ENCODE peak calls at places on chromosomes 2 and 18, in nine cellular contexts. One of them, this sample, is unnamed.

GRCh38 chr2:5057895-5058294 is 634.3 kb upstream of the SOX11 start:
- DNase-seq in PC-3: no peak
- DNase-seq in GM12878: no peak
- DNase-seq in MM.1S: no peak
- DNase-seq in mesendoderm: no peak
- DNase-seq in GM23248: no peak
- DNase-seq in IMR-90: no peak
- DNase-seq in K562: no peak
- DNase-seq in fibroblast of lung: no peak
- DNase-seq in this sample: no peak

GRCh38 chr2:232021881-232022280 is 60.4 kb downstream of the DIS3L2 start:
- DNase-seq in K562: no peak
- DNase-seq in MM.1S: no peak
- DNase-seq in GM12878: no peak
- DNase-seq in fibroblast of lung: no peak
- DNase-seq in PC-3: no peak
- DNase-seq in GM23248: no peak
- DNase-seq in IMR-90: no peak
- DNase-seq in mesendoderm: no peak
- DNase-seq in this sample: no peak

GRCh38 chr2:98560256-98560771 is 48.0 kb downstream of the COA5 start:
- DNase-seq in IMR-90: peak; percentile 96
- DNase-seq in PC-3: peak; percentile 90
- DNase-seq in GM23248: peak; percentile 96
- DNase-seq in mesendoderm: no peak
- DNase-seq in MM.1S: no peak
- DNase-seq in K562: peak; percentile 93
- DNase-seq in fibroblast of lung: peak; percentile 94
- DNase-seq in GM12878: no peak
- DNase-seq in this sample: peak; percentile 91

GRCh38 chr18:24982831-24983230 is 369.1 kb downstream of the ZNF521 start:
- DNase-seq in MM.1S: no peak
- DNase-seq in PC-3: peak; percentile 5
- DNase-seq in GM12878: no peak
- DNase-seq in GM23248: peak; percentile 75
- DNase-seq in K562: no peak
- DNase-seq in fibroblast of lung: no peak
- DNase-seq in IMR-90: peak; percentile 46
- DNase-seq in mesendoderm: no peak
- DNase-seq in this sample: no peak

GRCh38 chr2:69720404-69720803 is 21.5 kb upstream of the ANXA4 start:
- DNase-seq in fibroblast of lung: no peak
- DNase-seq in MM.1S: peak; percentile 35
- DNase-seq in K562: peak; percentile 28
- DNase-seq in GM12878: no peak
- DNase-seq in mesendoderm: no peak
- DNase-seq in GM23248: peak; percentile 43
- DNase-seq in IMR-90: peak; percentile 18
- DNase-seq in PC-3: peak; percentile 38
- DNase-seq in this sample: peak; percentile 45

GRCh38 chr2:86453838-86454237 is 12.7 kb downstream of the KDM3A start:
- DNase-seq in mesendoderm: no peak
- DNase-seq in GM12878: no peak
- DNase-seq in MM.1S: no peak
- DNase-seq in PC-3: peak; percentile 97
- DNase-seq in fibroblast of lung: peak; percentile 85
- DNase-seq in K562: no peak
- DNase-seq in GM23248: peak; percentile 67
- DNase-seq in IMR-90: peak; percentile 57
- DNase-seq in this sample: peak; percentile 97

GRCh38 chr2:134056226-134056625 is 197.6 kb upstream of the MGAT5 start:
- DNase-seq in mesendoderm: no peak
- DNase-seq in GM12878: no peak
- DNase-seq in PC-3: no peak
- DNase-seq in MM.1S: no peak
- DNase-seq in IMR-90: no peak
- DNase-seq in K562: no peak
- DNase-seq in fibroblast of lung: no peak
- DNase-seq in GM23248: no peak
- DNase-seq in this sample: no peak

GRCh38 chr2:166127217-166128155 is at the start of gene SCN1A:
- DNase-seq in mesendoderm: peak; percentile 50
- DNase-seq in K562: peak; percentile 31
- DNase-seq in PC-3: peak; percentile 81
- DNase-seq in GM12878: no peak
- DNase-seq in fibroblast of lung: peak; percentile 70
- DNase-seq in IMR-90: peak; percentile 56
- DNase-seq in MM.1S: peak; percentile 67
- DNase-seq in GM23248: peak; percentile 67
- DNase-seq in this sample: peak; percentile 85

GRCh38 chr2:69544951-69545350 is 98.6 kb downstream of the AAK1 start:
- DNase-seq in mesendoderm: no peak
- DNase-seq in K562: no peak
- DNase-seq in PC-3: no peak
- DNase-seq in GM12878: no peak
- DNase-seq in IMR-90: no peak
- DNase-seq in fibroblast of lung: no peak
- DNase-seq in MM.1S: no peak
- DNase-seq in GM23248: no peak
- DNase-seq in this sample: no peak

GRCh38 chr2:119049968-119050657 is 108.1 kb downstream of the MARCO start:
- DNase-seq in GM12878: no peak
- DNase-seq in MM.1S: no peak
- DNase-seq in PC-3: no peak
- DNase-seq in IMR-90: no peak
- DNase-seq in fibroblast of lung: no peak
- DNase-seq in GM23248: no peak
- DNase-seq in mesendoderm: peak; percentile 77
- DNase-seq in K562: peak; percentile 41
- DNase-seq in this sample: no peak

GRCh38 chr2:67917332-67918054 is 145.3 kb downstream of the C1D start:
- DNase-seq in mesendoderm: peak; percentile 42
- DNase-seq in fibroblast of lung: peak; percentile 79
- DNase-seq in GM23248: peak; percentile 95
- DNase-seq in IMR-90: peak; percentile 92
- DNase-seq in GM12878: no peak
- DNase-seq in PC-3: peak; percentile 97
- DNase-seq in K562: no peak
- DNase-seq in MM.1S: no peak
- DNase-seq in this sample: peak; percentile 86

DNA sequence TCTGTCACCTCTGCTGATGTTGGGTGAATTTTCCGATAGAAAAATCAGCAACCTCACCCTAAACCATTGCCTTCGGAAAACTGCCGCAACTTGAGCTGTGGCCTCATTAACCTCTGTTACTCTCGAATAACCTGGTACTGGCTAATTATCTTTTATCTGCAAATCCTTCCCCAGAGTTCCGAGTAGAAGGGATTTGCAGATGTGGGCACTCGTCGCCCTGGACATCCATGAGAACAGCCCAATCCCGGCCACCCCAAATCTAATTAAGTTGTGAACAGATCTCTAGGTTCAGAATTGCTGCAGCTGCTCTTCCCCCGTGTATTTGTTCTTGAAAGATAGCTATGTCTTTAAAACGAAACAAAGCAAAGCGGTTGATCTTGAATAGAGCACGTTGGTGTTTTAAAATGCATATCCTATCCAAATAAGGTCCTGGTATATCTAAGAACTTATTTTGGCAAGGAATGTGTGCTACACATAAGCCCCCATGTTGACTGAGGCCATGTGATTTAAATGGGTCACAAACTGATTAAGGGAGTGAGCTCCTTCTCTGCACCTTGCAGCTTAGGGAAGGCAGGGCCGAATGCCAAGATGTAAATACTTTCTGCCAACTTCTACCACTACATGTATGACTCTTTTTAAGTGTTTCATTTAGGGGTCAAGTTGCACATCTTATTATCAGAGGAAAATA is 88.2 kb downstream of the MTCL1 start:
- DNase-seq in MM.1S: no peak
- DNase-seq in mesendoderm: no peak
- DNase-seq in PC-3: peak; percentile 37
- DNase-seq in IMR-90: no peak
- DNase-seq in GM23248: peak; percentile 16
- DNase-seq in fibroblast of lung: no peak
- DNase-seq in K562: no peak
- DNase-seq in GM12878: no peak
- DNase-seq in this sample: no peak
- H3K4me1 ChIP-seq in MM.1S: no peaks in the 10 kb centered on the region
- H3K4me1 ChIP-seq in mesendoderm: peaks cover 19% of the 10 kb centered on the region
- H3K4me1 ChIP-seq in PC-3: peaks cover 53% of the 10 kb centered on the region
- H3K4me1 ChIP-seq in IMR-90: peaks cover 37% of the 10 kb centered on the region
- H3K4me1 ChIP-seq in GM23248: peaks cover 47% of the 10 kb centered on the region
- H3K4me1 ChIP-seq in fibroblast of lung: peaks cover 14% of the 10 kb centered on the region
- H3K4me1 ChIP-seq in K562: peaks cover 6% of the 10 kb centered on the region
- H3K4me1 ChIP-seq in GM12878: no peaks in the 10 kb centered on the region
- H3K4me1 ChIP-seq in this sample: peaks cover 35% of the 10 kb centered on the region

DNA sequence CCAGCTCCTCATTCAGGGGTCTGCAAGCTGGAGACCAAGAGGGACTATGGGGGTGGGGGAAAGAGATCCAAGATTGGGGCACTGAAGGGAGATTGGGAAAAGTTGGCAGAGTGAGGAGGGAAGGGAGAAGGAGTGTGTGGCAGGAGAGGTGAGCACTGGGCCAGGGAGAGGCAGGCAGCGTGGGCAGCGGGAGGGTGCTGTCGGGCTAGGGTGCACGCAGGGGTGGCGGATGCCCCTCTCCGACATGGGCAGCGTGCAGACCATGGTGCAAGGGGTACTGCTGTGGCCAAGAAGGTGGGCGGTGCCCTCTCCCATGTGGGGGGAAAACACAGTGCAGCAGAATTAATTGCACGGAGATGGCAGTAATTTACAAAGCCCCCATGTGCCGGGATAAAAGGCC is 74.1 kb downstream of the CELF4 start:
- DNase-seq in IMR-90: no peak
- DNase-seq in MM.1S: no peak
- DNase-seq in mesendoderm: no peak
- DNase-seq in PC-3: no peak
- DNase-seq in K562: no peak
- DNase-seq in GM23248: no peak
- DNase-seq in fibroblast of lung: no peak
- DNase-seq in GM12878: no peak
- DNase-seq in this sample: no peak
- H3K9ac ChIP-seq in IMR-90: no peak overlapping the region
- H3K9ac ChIP-seq in MM.1S: no peak overlapping the region
- H3K9ac ChIP-seq in mesendoderm: no peak overlapping the region
- H3K9ac ChIP-seq in PC-3: no peak overlapping the region
- H3K9ac ChIP-seq in K562: no peak overlapping the region
- H3K9ac ChIP-seq in GM23248: no peak overlapping the region
- H3K9ac ChIP-seq in fibroblast of lung: no peak overlapping the region
- H3K9ac ChIP-seq in GM12878: no peak overlapping the region
- H3K9ac ChIP-seq in this sample: no peak overlapping the region

GRCh38 chr2:184730288-184730687 is 132.0 kb downstream of the ZNF804A start:
- DNase-seq in MM.1S: peak; percentile 10
- DNase-seq in K562: no peak
- DNase-seq in GM23248: no peak
- DNase-seq in mesendoderm: no peak
- DNase-seq in fibroblast of lung: no peak
- DNase-seq in PC-3: no peak
- DNase-seq in GM12878: no peak
- DNase-seq in IMR-90: no peak
- DNase-seq in this sample: no peak
- H3K4me1 ChIP-seq in MM.1S: peaks cover 27% of the 10 kb centered on the region
- H3K4me1 ChIP-seq in K562: no peaks in the 10 kb centered on the region
- H3K4me1 ChIP-seq in GM23248: no peaks in the 10 kb centered on the region
- H3K4me1 ChIP-seq in mesendoderm: no peaks in the 10 kb centered on the region
- H3K4me1 ChIP-seq in fibroblast of lung: no peaks in the 10 kb centered on the region
- H3K4me1 ChIP-seq in PC-3: no peaks in the 10 kb centered on the region
- H3K4me1 ChIP-seq in GM12878: no peaks in the 10 kb centered on the region
- H3K4me1 ChIP-seq in IMR-90: no peaks in the 10 kb centered on the region
- H3K4me1 ChIP-seq in this sample: no peaks in the 10 kb centered on the region

DNA sequence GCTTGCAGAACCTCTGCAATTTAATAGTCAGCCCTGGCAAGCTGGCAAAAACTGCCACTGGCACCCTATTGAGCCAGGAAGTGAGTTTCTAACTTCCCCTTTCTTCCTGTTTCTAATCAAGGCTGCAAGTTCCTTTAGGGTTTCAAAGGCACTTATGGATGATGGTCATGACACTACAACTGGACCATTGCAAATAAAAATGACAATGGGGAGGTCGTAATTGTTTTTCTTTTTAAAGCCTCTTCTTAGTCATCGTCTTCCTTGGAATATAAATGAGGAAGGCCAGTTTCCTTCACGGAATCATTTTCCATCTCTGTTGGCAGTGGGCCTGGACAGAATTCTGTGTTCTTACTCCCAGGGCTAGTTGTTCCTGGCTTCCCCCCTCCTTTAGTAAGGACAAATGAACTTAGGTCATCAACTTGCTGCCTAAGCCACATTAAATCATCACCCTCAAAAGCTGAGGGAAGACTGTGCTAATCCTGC is 35.8 kb downstream of the SH3RF3 start:
- DNase-seq in GM12878: no peak
- DNase-seq in IMR-90: peak; percentile 78
- DNase-seq in fibroblast of lung: peak; percentile 75
- DNase-seq in mesendoderm: no peak
- DNase-seq in GM23248: peak; percentile 74
- DNase-seq in PC-3: peak; percentile 56
- DNase-seq in MM.1S: no peak
- DNase-seq in K562: no peak
- DNase-seq in this sample: peak; percentile 64
- H3K9ac ChIP-seq in GM12878: no peak overlapping the region
- H3K9ac ChIP-seq in IMR-90: no peak overlapping the region
- H3K9ac ChIP-seq in fibroblast of lung: no peak overlapping the region
- H3K9ac ChIP-seq in mesendoderm: no peak overlapping the region
- H3K9ac ChIP-seq in GM23248: peak overlapping the region; percentile 16
- H3K9ac ChIP-seq in PC-3: no peak overlapping the region
- H3K9ac ChIP-seq in MM.1S: no peak overlapping the region
- H3K9ac ChIP-seq in K562: no peak overlapping the region
- H3K9ac ChIP-seq in this sample: peak overlapping the region; percentile 53

DNA sequence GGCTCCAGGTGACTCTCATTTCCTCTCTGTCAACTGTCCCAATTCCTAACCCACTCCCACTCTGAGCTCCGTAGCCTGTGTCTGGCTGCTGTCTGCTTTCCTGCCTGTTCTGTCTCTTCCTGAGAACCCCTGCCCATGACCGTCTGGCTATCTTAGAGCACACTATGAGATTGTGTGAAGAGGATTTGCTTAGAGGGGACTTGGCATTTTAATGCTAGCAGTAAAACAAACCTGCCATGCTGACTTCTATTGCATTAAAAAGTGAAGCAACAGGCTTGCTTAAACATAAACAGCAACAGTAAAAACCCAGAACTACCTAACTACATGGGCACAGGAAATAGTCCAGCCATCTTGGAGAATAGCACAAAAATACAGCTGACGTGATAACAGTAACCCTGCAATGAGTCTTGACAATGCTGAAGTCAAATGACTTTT is 234.8 kb downstream of the PRKCE start:
- DNase-seq in IMR-90: no peak
- DNase-seq in MM.1S: no peak
- DNase-seq in K562: no peak
- DNase-seq in fibroblast of lung: no peak
- DNase-seq in GM23248: no peak
- DNase-seq in PC-3: no peak
- DNase-seq in mesendoderm: no peak
- DNase-seq in GM12878: no peak
- DNase-seq in this sample: no peak
- H3K4me1 ChIP-seq in IMR-90: peaks cover 10% of the 10 kb centered on the region
- H3K4me1 ChIP-seq in MM.1S: peaks cover 15% of the 10 kb centered on the region
- H3K4me1 ChIP-seq in K562: no peaks in the 10 kb centered on the region
- H3K4me1 ChIP-seq in fibroblast of lung: peaks cover 14% of the 10 kb centered on the region
- H3K4me1 ChIP-seq in GM23248: peaks cover 38% of the 10 kb centered on the region
- H3K4me1 ChIP-seq in PC-3: peaks cover 6% of the 10 kb centered on the region
- H3K4me1 ChIP-seq in mesendoderm: no peaks in the 10 kb centered on the region
- H3K4me1 ChIP-seq in GM12878: peaks cover 50% of the 10 kb centered on the region
- H3K4me1 ChIP-seq in this sample: peaks cover 83% of the 10 kb centered on the region